ENCODE peak calls at places on chromosomes 7 and 10, in six cellular contexts. F is fibroblast of villous mesenchyme; O is natural killer cell treated with Interleukin-12 subunit alpha and Interleukin-12 subunit beta and Interleukin-15 and Interleukin-18, amount 100 ng/mL, for 72 hours; K is renal cortical epithelial cell; W is GM03348; N is left cardiac atrium. C is an unnamed sample.

GRCh38 chr10:22251751-22252285 is 34.0 kb upstream of the EBLN1 start:
- DNase-seq in W (peak; percentile 80), K (no peak), F (peak; percentile 60), N (peak; percentile 77), O (no peak), C (peak; percentile 83)

GRCh38 chr7:27412164-27412563 is 169.6 kb downstream of the EVX1 start:
- DNase-seq in F (no peak), N (no peak), K (no peak), O (no peak), W (no peak), C (no peak)

GRCh38 chr7:2052657-2053048 is 180.1 kb downstream of the MAD1L1 start:
- DNase-seq in N (no peak), O (no peak), F (no peak), K (no peak), W (no peak), C (no peak)

GRCh38 chr7:77473240-77474005 is 57.3 kb upstream of the GSAP start:
- DNase-seq in W (no peak), O (no peak), F (no peak), N (no peak), K (peak; percentile 35), C (no peak)

GRCh38 chr7:132276986-132277716 is 299.1 kb downstream of the PLXNA4 start:
- DNase-seq in F (no peak), K (peak; percentile 72), W (peak; percentile 62), O (no peak), N (no peak), C (no peak)

GRCh38 chr7:70044064-70044463 is 445.8 kb downstream of the AUTS2 start:
- DNase-seq in F (peak; percentile 38), K (no peak), N (no peak), W (no peak), O (no peak), C (no peak)

GRCh38 chr10:69160809-69161225 is 19.2 kb upstream of the SUPV3L1 start:
- DNase-seq in W (peak; percentile 16), K (peak; percentile 9), O (no peak), F (peak; percentile 62), N (no peak), C (no peak)

GRCh38 chr7:13540429-13540828 is 449.0 kb downstream of the ETV1 start:
- DNase-seq in N (no peak), K (peak; percentile 2), W (peak; percentile 20), O (no peak), F (peak; percentile 80), C (no peak)

GRCh38 chr7:29194206-29194593 is 375 bp upstream of the CHN2 start:
- DNase-seq in N (peak; percentile 23), K (no peak), F (no peak), W (no peak), O (no peak), C (no peak)

GRCh38 chr7:4257390-4258111 is 424.5 kb upstream of the FOXK1 start:
- DNase-seq in F (no peak), N (no peak), K (no peak), W (no peak), O (no peak), C (no peak)

GRCh38 chr7:83415840-83416239 is 233.1 kb downstream of the SEMA3E start:
- DNase-seq in F (no peak), W (no peak), K (peak; percentile 21), O (no peak), N (no peak), C (no peak)